ENCODE peak calls at places on chromosomes 5 and 9, in five cellular contexts. One of them, this sample, is unnamed.

GRCh38 chr5:54449923-54450322 is 5.6 kb upstream of the HSPB3 start:
- DNase-seq in NCI-H2171: no peak
- DNase-seq in coronary artery: no peak
- DNase-seq in IMR-90: no peak
- DNase-seq in brain microvascular endothelial cell: no peak
- DNase-seq in this sample: no peak

GRCh38 chr5:172266071-172266675 is 17.4 kb downstream of the UBTD2 start:
- DNase-seq in coronary artery: no peak
- DNase-seq in IMR-90: peak; percentile 25
- DNase-seq in brain microvascular endothelial cell: no peak
- DNase-seq in NCI-H2171: no peak
- DNase-seq in this sample: no peak

GRCh38 chr5:89613222-89613956 is 730.4 kb upstream of the MEF2C start:
- DNase-seq in NCI-H2171: no peak
- DNase-seq in coronary artery: no peak
- DNase-seq in IMR-90: no peak
- DNase-seq in brain microvascular endothelial cell: peak; percentile 9
- DNase-seq in this sample: no peak

GRCh38 chr9:71774917-71775316 is 6.6 kb upstream of the CEMIP2 start:
- DNase-seq in IMR-90: no peak
- DNase-seq in coronary artery: no peak
- DNase-seq in brain microvascular endothelial cell: no peak
- DNase-seq in NCI-H2171: no peak
- DNase-seq in this sample: no peak

GRCh38 chr5:176606032-176606431 is 3.9 kb downstream of the GPRIN1 start:
- DNase-seq in brain microvascular endothelial cell: no peak
- DNase-seq in IMR-90: no peak
- DNase-seq in NCI-H2171: no peak
- DNase-seq in coronary artery: no peak
- DNase-seq in this sample: no peak

GRCh38 chr5:100900142-100900795 is 2.8 kb downstream of the ST8SIA4 start:
- DNase-seq in IMR-90: no peak
- DNase-seq in NCI-H2171: no peak
- DNase-seq in coronary artery: no peak
- DNase-seq in brain microvascular endothelial cell: peak; percentile 43
- DNase-seq in this sample: no peak

GRCh38 chr5:79829260-79829659 is 139.6 kb downstream of the CMYA5 start:
- DNase-seq in brain microvascular endothelial cell: no peak
- DNase-seq in coronary artery: no peak
- DNase-seq in IMR-90: no peak
- DNase-seq in NCI-H2171: no peak
- DNase-seq in this sample: no peak

GRCh38 chr9:4620881-4621555 is 41.1 kb upstream of the PLPP6 start:
- DNase-seq in brain microvascular endothelial cell: peak; percentile 24
- DNase-seq in coronary artery: no peak
- DNase-seq in IMR-90: peak; percentile 31
- DNase-seq in NCI-H2171: no peak
- DNase-seq in this sample: no peak

GRCh38 chr5:116544542-116545241 is 29.9 kb downstream of the SEMA6A start:
- DNase-seq in brain microvascular endothelial cell: no peak
- DNase-seq in coronary artery: no peak
- DNase-seq in NCI-H2171: no peak
- DNase-seq in IMR-90: no peak
- DNase-seq in this sample: no peak

This sample was measured in DMS 273 treated with DMSO at 0.1 percent for 48 hours.